ENCODE peak calls at places on chromosomes 7 and 10, in four cellular contexts. M is HepG2, E is GM12878, V is K562. A is an unnamed sample.
A peak's percentile ranks its signal among the peaks of the same experiment; 100 is the strongest.

GRCh38 chr10:114340816-114341215 is 63.5 kb downstream of the AFAP1L2 start:
- DNase-seq in M (no peak), E (no peak), V (no peak), A (no peak)

GRCh38 chr7:16644624-16644986 is 949 bp downstream of the ANKMY2 start:
- DNase-seq in M (peak; percentile 9), E (no peak), V (peak; percentile 91), A (peak; percentile 30)

GRCh38 chr10:133464582-133465031 is 10.9 kb downstream of the SCART1 start:
- DNase-seq in M (no peak), E (no peak), V (no peak), A (no peak)

GRCh38 chr7:1512781-1513656 is 8.8 kb upstream of the INTS1 start:
- DNase-seq in M (no peak), E (no peak), V (peak; percentile 68), A (no peak)

GRCh38 chr10:6239213-6239991 is 36.7 kb downstream of the PFKFB3 start:
- DNase-seq in M (peak; percentile 65), E (peak; percentile 12), V (peak; percentile 90), A (peak; percentile 21)

GRCh38 chr7:130942211-130942964 is 208.4 kb upstream of the KLF14 start:
- DNase-seq in M (peak; percentile 70), E (no peak), V (peak; percentile 82), A (peak; percentile 31)

GRCh38 chr7:158631574-158632195 is 44.1 kb upstream of the PTPRN2 start:
- DNase-seq in M (no peak), E (no peak), V (no peak), A (no peak)

GRCh38 chr10:23358357-23358756 is 13.8 kb upstream of the C10orf67 start:
- DNase-seq in M (no peak), E (no peak), V (peak; percentile 8), A (no peak)

GRCh38 chr10:72816565-72816964 is 77.0 kb upstream of the OIT3 start:
- DNase-seq in M (peak; percentile 26), E (no peak), V (no peak), A (no peak)

GRCh38 chr10:91298224-91298862 is 77.9 kb downstream of the PCGF5 start:
- DNase-seq in M (peak; percentile 51), E (no peak), V (peak; percentile 78), A (peak; percentile 82)

GRCh38 chr10:132410779-132411532 is 14.0 kb downstream of the PWWP2B start:
- DNase-seq in M (no peak), E (no peak), V (no peak), A (no peak)

GRCh38 chr10:76007206-76007605 is 575.8 kb downstream of the LRMDA start:
- DNase-seq in M (no peak), E (no peak), V (no peak), A (no peak)

GRCh38 chr10:59234814-59235429 is 58.5 kb downstream of the PHYHIPL start:
- DNase-seq in M (no peak), E (no peak), V (peak; percentile 8), A (peak; percentile 12)

GRCh38 chr7:84817016-84817415 is 369.8 kb downstream of the SEMA3D start:
- DNase-seq in M (no peak), E (no peak), V (no peak), A (no peak)

GRCh38 chr7:133054167-133054840 is 27.6 kb downstream of the CHCHD3 start:
- DNase-seq in M (no peak), E (no peak), V (no peak), A (no peak)

GRCh38 chr7:39683216-39683845 is 60.0 kb downstream of the RALA start:
- DNase-seq in M (no peak), E (no peak), V (no peak), A (no peak)

GRCh38 chr10:86301971-86302370 is 64.6 kb downstream of the GRID1 start:
- DNase-seq in M (no peak), E (no peak), V (no peak), A (no peak)

GRCh38 chr10:97499561-97500296 is 1.0 kb downstream of the UBTD1 start:
- DNase-seq in M (no peak), E (no peak), V (peak; percentile 24), A (no peak)

GRCh38 chr10:115093776-115094361 is 704 bp downstream of the ATRNL1 start:
- DNase-seq in M (no peak), E (no peak), V (no peak), A (peak; percentile 65)

GRCh38 chr10:133056651-133057178 is 31.0 kb upstream of the ADGRA1 start:
- DNase-seq in M (no peak), E (no peak), V (no peak), A (no peak)

GRCh38 chr7:131329176-131329570 is 1.5 kb downstream of the MKLN1 start:
- DNase-seq in M (no peak), E (no peak), V (peak; percentile 40), A (no peak)

GRCh38 chr7:518630-519428 is 817 bp downstream of the PDGFA start:
- DNase-seq in M (no peak), E (no peak), V (peak; percentile 80), A (peak; percentile 45)

GRCh38 chr10:15651175-15651574 is 68.5 kb downstream of the ITGA8 start:
- DNase-seq in M (no peak), E (no peak), V (peak; percentile 17), A (no peak)

GRCh38 chr7:143171697-143172096 is 11.5 kb upstream of the TAS2R39 start:
- DNase-seq in M (no peak), E (no peak), V (no peak), A (no peak)

GRCh38 chr7:47255007-47255406 is 326.9 kb downstream of the TNS3 start:
- DNase-seq in M (no peak), E (no peak), V (no peak), A (no peak)

GRCh38 chr7:137360087-137360679 is 16.6 kb upstream of the PTN start:
- DNase-seq in M (no peak), E (no peak), V (no peak), A (no peak)

GRCh38 chr7:1252543-1253090 is 19.9 kb downstream of the UNCX start:
- DNase-seq in M (no peak), E (no peak), V (no peak), A (no peak)

GRCh38 chr10:103510791-103511757 is 17.6 kb downstream of the NEURL1 start:
- DNase-seq in M (no peak), E (no peak), V (no peak), A (no peak)

GRCh38 chr7:77331938-77332695 is 84.0 kb downstream of the GSAP start:
- DNase-seq in M (peak; percentile 76), E (peak; percentile 95), V (peak; percentile 86), A (peak; percentile 78)

GRCh38 chr7:77425151-77426051 is 9.3 kb upstream of the GSAP start:
- DNase-seq in M (peak; percentile 68), E (no peak), V (no peak), A (no peak)

GRCh38 chr7:41885748-41886147 is 182.9 kb upstream of the INHBA start:
- DNase-seq in M (no peak), E (no peak), V (no peak), A (no peak)

GRCh38 chr10:3960496-3960895 is 175.5 kb upstream of the KLF6 start:
- DNase-seq in M (no peak), E (no peak), V (no peak), A (no peak)

GRCh38 chr10:49165940-49166803 is 22.0 kb downstream of the TMEM273 start:
- DNase-seq in M (no peak), E (no peak), V (peak; percentile 96), A (no peak)

GRCh38 chr10:49162761-49163160 is 25.4 kb downstream of the TMEM273 start:
- DNase-seq in M (no peak), E (no peak), V (no peak), A (no peak)

GRCh38 chr10:49165259-49165658 is 22.9 kb downstream of the TMEM273 start:
- DNase-seq in M (no peak), E (no peak), V (no peak), A (no peak)

GRCh38 chr10:49163741-49164140 is 24.4 kb downstream of the TMEM273 start:
- DNase-seq in M (no peak), E (no peak), V (no peak), A (no peak)

DNA sequence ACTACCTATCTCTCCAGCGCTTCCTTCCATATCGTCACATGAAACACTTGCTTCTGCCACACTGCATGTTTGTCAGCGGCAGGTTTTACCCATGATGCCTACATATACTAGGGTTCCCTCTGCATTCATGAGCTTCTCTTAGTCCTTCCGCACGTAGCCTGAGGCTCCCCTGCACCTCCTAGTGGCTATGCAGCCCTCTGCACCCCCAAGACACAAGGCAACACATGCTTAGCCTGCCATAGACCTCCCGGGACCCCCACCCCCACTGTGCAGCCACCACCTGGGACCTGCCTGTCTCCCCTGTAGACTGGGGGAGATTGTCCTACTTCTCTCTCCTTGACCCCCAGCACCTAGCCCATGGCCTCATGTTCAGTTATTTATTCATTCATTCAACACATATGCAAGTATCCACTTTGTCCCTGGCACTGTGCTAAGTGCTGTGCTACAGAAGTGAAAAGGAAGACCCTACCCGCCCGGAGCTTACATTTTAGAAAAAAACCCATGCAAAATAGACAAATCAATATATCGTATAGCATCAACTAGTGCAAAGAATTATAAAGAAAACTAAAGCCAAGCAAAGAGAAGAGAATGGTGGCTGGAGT is 23.5 kb downstream of the TMEM273 start:
- DNase-seq in M (peak; percentile 28), E (no peak), V (peak; percentile 83), A (peak; percentile 45)
- TF ChIP-seq FOXK2 in M (no peak), E (no peak), V (no peak), A (no peak)

DNA sequence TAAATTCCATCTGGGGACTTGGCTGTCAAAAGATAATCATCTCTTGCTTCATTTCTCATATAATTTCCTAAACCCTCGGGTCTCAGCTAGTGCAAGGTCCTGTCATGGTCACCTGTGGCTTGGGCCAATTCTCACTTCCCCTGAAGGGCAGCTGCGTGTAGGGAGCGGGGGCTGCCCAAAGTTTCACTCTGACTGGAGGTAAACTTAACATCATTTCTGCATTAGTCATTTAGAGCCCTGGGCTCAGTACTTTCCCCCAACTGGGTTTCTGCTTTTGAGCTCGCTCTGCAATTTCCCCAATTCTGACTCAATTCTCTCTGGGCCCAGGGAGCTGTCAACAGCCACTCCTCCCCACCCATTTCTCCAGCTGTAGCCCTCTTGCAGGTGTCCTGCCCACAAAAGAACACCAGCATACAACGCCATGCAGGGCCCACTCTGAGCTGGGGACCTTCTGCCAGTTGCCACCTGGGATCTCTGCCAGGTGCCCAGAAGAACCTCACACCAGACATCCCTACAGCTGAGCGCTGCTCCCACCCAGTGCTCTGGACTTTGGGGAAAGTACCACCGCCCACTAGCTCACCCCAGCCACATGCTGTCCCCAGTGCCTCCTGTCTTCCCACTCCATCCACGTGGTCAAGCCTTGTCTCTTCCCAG is 37.9 kb downstream of the VOPP1 start:
- DNase-seq in M (peak; percentile 30), E (peak; percentile 99), V (no peak), A (no peak)
- TF ChIP-seq FOXM1 in M (no peak), E (no peak), V (no peak), A (no peak)

DNA sequence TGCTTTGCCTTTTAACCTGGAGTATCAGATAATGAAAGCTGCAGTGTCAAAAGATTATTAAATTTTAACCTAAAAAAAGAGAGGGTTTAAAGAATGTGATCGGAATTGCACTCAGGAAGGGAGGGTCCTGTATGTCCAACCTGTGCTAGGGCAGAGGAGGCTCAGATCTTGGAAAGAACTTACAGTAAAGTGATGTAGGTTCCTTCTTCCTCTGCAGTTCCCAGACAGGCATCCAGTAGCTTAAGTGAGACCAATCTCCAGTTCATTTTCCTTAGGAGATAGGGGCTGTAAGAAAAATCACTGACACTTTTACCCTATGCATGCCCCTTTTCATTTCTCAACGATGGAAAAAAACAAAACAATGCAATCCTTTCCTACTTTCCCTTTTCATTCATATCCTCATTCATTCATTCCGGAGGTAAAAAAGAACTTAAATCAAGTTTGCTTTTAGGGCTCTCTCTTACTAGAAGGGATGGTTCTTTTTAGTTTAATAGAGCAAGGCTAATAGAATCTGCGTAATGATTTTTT is 28.3 kb downstream of the EXOC6 start:
- DNase-seq in M (no peak), E (no peak), V (no peak), A (no peak)
- TF ChIP-seq FOXK2 in M (no peak), E (no peak), V (no peak), A (no peak)

GRCh38 chr7:113873554-113874151 is 45.2 kb downstream of the PPP1R3A start:
- DNase-seq in M (no peak), E (no peak), V (no peak), A (no peak)
- TF ChIP-seq FOXM1 in M (no peak), E (no peak), V (no peak), A (no peak)